ENCODE peak calls at places on chromosome 19, in four cellular contexts. W is fibroblast of lung, Q is fibroblast of mammary gland, Y is astrocyte of the spinal cord. T is an unnamed sample.

GRCh38 chr19:3606690-3607289 is at the start of gene TBXA2R:
- DNase-seq in W (peak), Q (peak), Y (peak), T (peak)

GRCh38 chr19:12985049-12985776 is 10.1 kb upstream of the NFIX start:
- DNase-seq in W (peak), Q (peak), Y (peak), T (peak)

GRCh38 chr19:53898680-53899341 is 10.3 kb upstream of the CACNG7 start:
- DNase-seq in W (no peak), Q (no peak), Y (no peak), T (no peak)

GRCh38 chr19:29202281-29202680 is 10.7 kb downstream of the UQCRFS1 start:
- DNase-seq in W (no peak), Q (no peak), Y (no peak), T (no peak)

GRCh38 chr19:42024622-42025111 is 30.6 kb upstream of the ATP1A3 start:
- DNase-seq in W (peak), Q (no peak), Y (no peak), T (no peak)

GRCh38 chr19:57664269-57665127 is 4.2 kb upstream of the ZSCAN4 start:
- DNase-seq in W (peak), Q (peak), Y (peak), T (no peak)

GRCh38 chr19:53158119-53158656 is 665 bp downstream of the ZNF347 start:
- DNase-seq in W (peak), Q (peak), Y (peak), T (peak)

GRCh38 chr19:1081301-1082164 is 13.6 kb downstream of the POLR2E start:
- DNase-seq in W (no peak), Q (no peak), Y (no peak), T (no peak)

GRCh38 chr19:33397536-33398360 is 24.2 kb downstream of the CEBPG start:
- DNase-seq in W (no peak), Q (no peak), Y (no peak), T (no peak)

GRCh38 chr19:28492201-28492600 is 720.8 kb downstream of the UQCRFS1 start:
- DNase-seq in W (no peak), Q (no peak), Y (no peak), T (no peak)

GRCh38 chr19:49920624-49921363 is 8.2 kb upstream of the ATF5 start:
- DNase-seq in W (no peak), Q (no peak), Y (no peak), T (no peak)

GRCh38 chr19:8441725-8442544 is 2.8 kb upstream of the HNRNPM start:
- DNase-seq in W (no peak), Q (no peak), Y (no peak), T (no peak)

GRCh38 chr19:51003316-51003715 is 1.9 kb upstream of the KLK8 start:
- DNase-seq in W (no peak), Q (no peak), Y (no peak), T (no peak)

GRCh38 chr19:49749055-49749716 is 13.9 kb downstream of the TSKS start:
- DNase-seq in W (no peak), Q (peak), Y (peak), T (no peak)

GRCh38 chr19:34645551-34645950 is 31.4 kb downstream of the SCGB2B2 start:
- DNase-seq in W (no peak), Q (no peak), Y (no peak), T (no peak)

GRCh38 chr19:55197531-55197930 is 11.8 kb downstream of the PTPRH start:
- DNase-seq in W (no peak), Q (no peak), Y (no peak), T (no peak)

GRCh38 chr19:6211632-6212402 is 68.0 kb downstream of the MLLT1 start:
- DNase-seq in W (no peak), Q (no peak), Y (no peak), T (no peak)

GRCh38 chr19:6213696-6214585 is 65.8 kb downstream of the MLLT1 start:
- DNase-seq in W (no peak), Q (no peak), Y (no peak), T (no peak)

GRCh38 chr19:6213266-6213595 is 66.5 kb downstream of the MLLT1 start:
- DNase-seq in W (no peak), Q (no peak), Y (no peak), T (no peak)

GRCh38 chr19:6210721-6211600 is 68.8 kb downstream of the MLLT1 start:
- DNase-seq in W (no peak), Q (no peak), Y (no peak), T (no peak)

DNA sequence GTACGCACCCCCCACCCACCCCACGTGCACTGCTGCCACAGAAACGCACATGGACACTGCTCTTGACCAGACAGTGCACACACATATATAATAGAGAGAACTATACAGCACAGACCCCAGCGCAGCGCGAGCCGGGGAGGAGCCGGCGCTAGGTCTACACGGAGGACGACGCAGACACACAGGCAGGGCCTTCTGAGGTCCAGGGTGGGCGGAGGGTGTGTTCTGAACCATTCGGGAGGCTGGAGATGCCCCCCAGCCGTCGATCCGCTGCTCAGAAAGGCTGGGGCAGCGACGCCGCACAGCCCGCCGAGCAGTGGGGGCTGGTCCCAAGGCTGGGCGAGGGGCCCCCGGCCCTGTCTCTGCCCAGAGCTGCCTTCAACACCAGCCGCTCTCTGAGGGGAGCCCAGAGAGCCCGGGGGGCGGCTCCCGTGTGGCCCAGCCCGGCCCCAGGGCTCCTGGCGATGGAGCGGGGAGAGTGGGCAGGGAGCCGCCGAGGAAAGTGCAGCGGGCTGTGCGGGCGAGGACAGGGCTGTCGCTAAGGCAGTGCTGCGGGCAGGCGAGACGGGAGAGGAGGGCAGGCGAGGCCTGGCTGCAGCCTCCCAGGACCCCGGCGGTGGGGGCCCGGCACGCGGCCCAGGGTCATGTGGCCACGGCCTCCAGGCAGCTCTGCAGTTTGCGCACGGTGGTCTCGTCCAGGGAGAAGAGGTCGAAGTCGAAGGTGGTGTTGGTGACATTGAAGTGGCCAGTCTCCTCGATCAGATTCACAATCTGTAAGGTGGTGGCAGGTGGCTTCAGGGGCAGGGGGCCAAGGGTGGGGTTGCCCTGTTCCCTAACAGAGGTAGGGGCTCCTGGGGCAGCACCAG is 67.1 kb downstream of the MLLT1 start:
- DNase-seq in W (no peak), Q (no peak), Y (no peak), T (no peak)
- TF ChIP-seq CTCF in W (no peak), Q (no peak), Y (no peak), T (no peak)

GRCh38 chr19:4979211-4979807 is 10.4 kb downstream of the KDM4B start:
- DNase-seq in W (no peak), Q (no peak), Y (no peak), T (no peak)

GRCh38 chr19:4983346-4984105 is 14.6 kb downstream of the KDM4B start:
- DNase-seq in W (no peak), Q (no peak), Y (no peak), T (no peak)

GRCh38 chr19:4980087-4980486 is 11.2 kb downstream of the KDM4B start:
- DNase-seq in W (peak), Q (no peak), Y (no peak), T (no peak)

GRCh38 chr19:4981681-4981958 is 12.7 kb downstream of the KDM4B start:
- DNase-seq in W (no peak), Q (no peak), Y (no peak), T (no peak)

GRCh38 chr19:4980838-4981680 is 12.1 kb downstream of the KDM4B start:
- DNase-seq in W (no peak), Q (no peak), Y (no peak), T (no peak)
- TF ChIP-seq CTCF in W (no peak), Q (no peak), Y (no peak), T (no peak)

GRCh38 chr19:2282062-2282861 is at the start of gene PEAK3:
- DNase-seq in W (peak), Q (no peak), Y (peak), T (peak)
- TF ChIP-seq CTCF in W (no peak), Q (no peak), Y (no peak), T (no peak)

DNA sequence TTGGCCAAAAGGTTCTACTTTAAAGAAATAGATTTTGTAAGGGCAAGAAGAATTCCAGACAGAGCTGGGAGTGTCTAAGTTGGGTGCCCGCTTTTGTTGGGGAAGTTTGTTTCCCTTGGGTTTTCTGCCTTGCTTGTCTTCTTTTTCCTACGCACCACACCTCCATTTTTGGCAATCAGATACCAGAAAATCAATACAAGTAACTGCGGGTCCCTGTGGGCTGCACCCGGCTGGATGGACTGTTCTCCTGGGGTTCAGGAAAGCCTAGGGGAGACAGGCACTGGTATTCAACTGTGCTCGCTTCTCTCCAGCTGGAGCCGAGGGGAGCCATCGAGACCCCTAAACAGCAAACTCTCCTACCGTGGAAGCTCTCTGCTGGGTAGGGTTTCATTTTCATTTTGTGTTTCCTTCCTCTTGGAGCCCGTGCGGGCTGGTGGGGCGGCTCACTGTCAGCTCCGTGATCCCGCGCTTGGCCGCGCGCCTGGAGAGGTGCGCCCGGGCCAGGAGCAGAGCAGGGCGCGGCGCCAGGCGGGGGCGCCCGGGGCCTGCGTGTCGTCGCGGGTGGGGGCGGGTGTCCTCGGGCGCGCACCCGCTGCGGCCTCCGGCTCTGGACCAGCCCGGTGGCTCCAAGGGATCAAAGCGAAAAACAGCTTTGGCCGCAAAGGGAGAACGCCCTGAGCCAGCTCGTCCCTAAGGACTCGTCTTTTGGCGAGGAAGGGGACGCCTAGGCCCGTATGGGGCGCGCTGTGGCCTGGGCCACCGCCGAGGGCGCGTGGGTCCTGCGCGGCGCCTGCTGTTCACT is 347.2 kb downstream of the ZNF536 start:
- DNase-seq in W (peak), Q (peak), Y (peak), T (no peak)
- TF ChIP-seq CTCF in W (no peak), Q (no peak), Y (no peak), T (no peak)

GRCh38 chr19:10699650-10700335 is 1.4 kb upstream of the QTRT1 start:
- DNase-seq in W (peak), Q (peak), Y (peak), T (peak)
- TF ChIP-seq CTCF in W (peak), Q (peak), Y (peak), T (peak)

GRCh38 chr19:52095172-52096014 is at the start of gene ZNF841:
- DNase-seq in W (peak), Q (peak), Y (peak), T (peak)
- TF ChIP-seq CTCF in W (no peak), Q (no peak), Y (peak), T (no peak)

GRCh38 chr19:36797786-36798108 is 25.1 kb upstream of the ZNF850 start:
- DNase-seq in W (no peak), Q (no peak), Y (no peak), T (no peak)

GRCh38 chr19:36796714-36796999 is 24.1 kb upstream of the ZNF850 start:
- DNase-seq in W (no peak), Q (no peak), Y (no peak), T (no peak)
- TF ChIP-seq CTCF in W (no peak), Q (no peak), Y (no peak), T (no peak)